ENCODE peak calls at places on chromosomes 6 and 20, in eight cellular contexts. One of them, this sample, is unnamed.

GRCh38 chr6:42100029-42100901 is 42.2 kb downstream of the C6orf132 start:
- DNase-seq in OCI-LY7: no peak
- DNase-seq in cardiac fibroblast: peak; percentile 78
- DNase-seq in esophagus squamous epithelium: no peak
- DNase-seq in cardiac muscle cell: peak; percentile 69
- DNase-seq in epithelial cell of proximal tubule: no peak
- DNase-seq in CD8-positive, alpha-beta T cell: no peak
- DNase-seq in AG10803: peak; percentile 53
- DNase-seq in this sample: no peak

GRCh38 chr6:10555625-10556309 is 34.6 kb downstream of the GCNT2 start:
- DNase-seq in epithelial cell of proximal tubule: no peak
- DNase-seq in esophagus squamous epithelium: no peak
- DNase-seq in AG10803: peak; percentile 15
- DNase-seq in OCI-LY7: no peak
- DNase-seq in CD8-positive, alpha-beta T cell: no peak
- DNase-seq in cardiac fibroblast: peak; percentile 32
- DNase-seq in cardiac muscle cell: peak; percentile 24
- DNase-seq in this sample: peak; percentile 40

GRCh38 chr6:29014729-29015608 is 9.9 kb upstream of the ZNF311 start:
- DNase-seq in cardiac muscle cell: peak; percentile 7
- DNase-seq in CD8-positive, alpha-beta T cell: no peak
- DNase-seq in OCI-LY7: no peak
- DNase-seq in cardiac fibroblast: peak; percentile 11
- DNase-seq in epithelial cell of proximal tubule: no peak
- DNase-seq in esophagus squamous epithelium: no peak
- DNase-seq in AG10803: peak; percentile 3
- DNase-seq in this sample: no peak

GRCh38 chr6:89084954-89085353 is 4.4 kb downstream of the PNRC1 start:
- DNase-seq in AG10803: no peak
- DNase-seq in CD8-positive, alpha-beta T cell: no peak
- DNase-seq in OCI-LY7: no peak
- DNase-seq in esophagus squamous epithelium: no peak
- DNase-seq in cardiac muscle cell: peak; percentile 46
- DNase-seq in cardiac fibroblast: peak; percentile 48
- DNase-seq in epithelial cell of proximal tubule: no peak
- DNase-seq in this sample: no peak

GRCh38 chr6:119536666-119537065 is 187.1 kb upstream of the MAN1A1 start:
- DNase-seq in cardiac fibroblast: no peak
- DNase-seq in esophagus squamous epithelium: no peak
- DNase-seq in AG10803: no peak
- DNase-seq in cardiac muscle cell: no peak
- DNase-seq in epithelial cell of proximal tubule: no peak
- DNase-seq in CD8-positive, alpha-beta T cell: no peak
- DNase-seq in OCI-LY7: no peak
- DNase-seq in this sample: no peak

GRCh38 chr20:63267681-63268080 is 4.9 kb upstream of the ARFGAP1 start:
- DNase-seq in cardiac fibroblast: no peak
- DNase-seq in epithelial cell of proximal tubule: no peak
- DNase-seq in AG10803: no peak
- DNase-seq in CD8-positive, alpha-beta T cell: no peak
- DNase-seq in OCI-LY7: no peak
- DNase-seq in cardiac muscle cell: no peak
- DNase-seq in esophagus squamous epithelium: no peak
- DNase-seq in this sample: no peak

GRCh38 chr6:166308769-166309589 is 787 bp upstream of the PRR18 start:
- DNase-seq in CD8-positive, alpha-beta T cell: no peak
- DNase-seq in OCI-LY7: no peak
- DNase-seq in epithelial cell of proximal tubule: no peak
- DNase-seq in AG10803: no peak
- DNase-seq in cardiac muscle cell: no peak
- DNase-seq in cardiac fibroblast: no peak
- DNase-seq in esophagus squamous epithelium: no peak
- DNase-seq in this sample: no peak

GRCh38 chr6:47476794-47477496 is 644 bp upstream of the CD2AP start:
- DNase-seq in AG10803: no peak
- DNase-seq in cardiac muscle cell: no peak
- DNase-seq in epithelial cell of proximal tubule: no peak
- DNase-seq in OCI-LY7: peak; percentile 46
- DNase-seq in esophagus squamous epithelium: no peak
- DNase-seq in cardiac fibroblast: no peak
- DNase-seq in CD8-positive, alpha-beta T cell: no peak
- DNase-seq in this sample: no peak

GRCh38 chr20:38799248-38799647 is 6.2 kb upstream of the PPP1R16B start:
- DNase-seq in cardiac muscle cell: no peak
- DNase-seq in cardiac fibroblast: no peak
- DNase-seq in epithelial cell of proximal tubule: no peak
- DNase-seq in AG10803: no peak
- DNase-seq in CD8-positive, alpha-beta T cell: no peak
- DNase-seq in OCI-LY7: no peak
- DNase-seq in esophagus squamous epithelium: no peak
- DNase-seq in this sample: no peak

GRCh38 chr6:56947931-56948330 is 7.0 kb upstream of the BEND6 start:
- DNase-seq in OCI-LY7: no peak
- DNase-seq in AG10803: no peak
- DNase-seq in esophagus squamous epithelium: no peak
- DNase-seq in epithelial cell of proximal tubule: no peak
- DNase-seq in cardiac muscle cell: no peak
- DNase-seq in cardiac fibroblast: no peak
- DNase-seq in CD8-positive, alpha-beta T cell: no peak
- DNase-seq in this sample: no peak

GRCh38 chr6:46947497-46947896 is 25.8 kb upstream of the ADGRF5 start:
- DNase-seq in cardiac fibroblast: no peak
- DNase-seq in esophagus squamous epithelium: no peak
- DNase-seq in CD8-positive, alpha-beta T cell: no peak
- DNase-seq in AG10803: no peak
- DNase-seq in epithelial cell of proximal tubule: no peak
- DNase-seq in OCI-LY7: no peak
- DNase-seq in cardiac muscle cell: no peak
- DNase-seq in this sample: no peak

GRCh38 chr6:28867078-28867414 is 56.7 kb downstream of the TRIM27 start:
- DNase-seq in cardiac fibroblast: peak; percentile 9
- DNase-seq in OCI-LY7: no peak
- DNase-seq in AG10803: peak; percentile 3
- DNase-seq in CD8-positive, alpha-beta T cell: peak; percentile 59
- DNase-seq in epithelial cell of proximal tubule: no peak
- DNase-seq in cardiac muscle cell: peak; percentile 33
- DNase-seq in esophagus squamous epithelium: no peak
- DNase-seq in this sample: no peak

GRCh38 chr6:26575494-26575939 is 21.2 kb upstream of the ABT1 start:
- DNase-seq in AG10803: no peak
- DNase-seq in CD8-positive, alpha-beta T cell: no peak
- DNase-seq in OCI-LY7: no peak
- DNase-seq in cardiac muscle cell: peak; percentile 34
- DNase-seq in cardiac fibroblast: peak; percentile 33
- DNase-seq in epithelial cell of proximal tubule: no peak
- DNase-seq in esophagus squamous epithelium: no peak
- DNase-seq in this sample: no peak

GRCh38 chr20:61840661-61841455 is 224.8 kb downstream of the TAF4 start:
- DNase-seq in CD8-positive, alpha-beta T cell: no peak
- DNase-seq in cardiac fibroblast: no peak
- DNase-seq in OCI-LY7: no peak
- DNase-seq in AG10803: no peak
- DNase-seq in esophagus squamous epithelium: no peak
- DNase-seq in cardiac muscle cell: no peak
- DNase-seq in epithelial cell of proximal tubule: no peak
- DNase-seq in this sample: no peak

GRCh38 chr6:5518936-5519491 is 257.7 kb downstream of the FARS2 start:
- DNase-seq in OCI-LY7: no peak
- DNase-seq in esophagus squamous epithelium: no peak
- DNase-seq in cardiac fibroblast: no peak
- DNase-seq in cardiac muscle cell: no peak
- DNase-seq in CD8-positive, alpha-beta T cell: no peak
- DNase-seq in epithelial cell of proximal tubule: no peak
- DNase-seq in AG10803: no peak
- DNase-seq in this sample: no peak

DNA sequence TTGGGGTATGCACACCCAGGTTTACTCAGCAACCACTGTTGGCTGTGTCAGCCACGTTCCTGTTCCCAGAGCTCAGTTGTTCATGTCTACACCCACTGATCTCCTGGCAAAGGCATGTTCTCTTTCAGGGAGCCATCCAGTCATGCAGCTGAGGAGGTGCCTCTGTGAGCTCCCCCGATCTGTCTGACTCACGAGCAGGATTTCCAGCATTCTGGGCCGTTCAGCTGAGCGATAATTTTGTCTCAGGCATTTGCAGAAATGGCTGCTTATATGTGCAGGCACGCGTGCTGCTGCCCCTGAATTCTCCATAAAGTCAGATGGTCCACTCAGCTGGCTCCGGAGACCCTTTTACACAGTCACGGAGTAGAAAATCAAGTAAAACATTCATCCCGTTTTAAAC is 78.4 kb upstream of the IYD start:
- DNase-seq in cardiac muscle cell: peak; percentile 54
- DNase-seq in CD8-positive, alpha-beta T cell: no peak
- DNase-seq in AG10803: peak; percentile 54
- DNase-seq in epithelial cell of proximal tubule: no peak
- DNase-seq in esophagus squamous epithelium: no peak
- DNase-seq in cardiac fibroblast: peak; percentile 50
- DNase-seq in OCI-LY7: no peak
- DNase-seq in this sample: peak; percentile 77
- TF ChIP-seq CTCF in cardiac muscle cell: no peak
- TF ChIP-seq CTCF in CD8-positive, alpha-beta T cell: no peak
- TF ChIP-seq CTCF in AG10803: no peak
- TF ChIP-seq CTCF in epithelial cell of proximal tubule: no peak
- TF ChIP-seq CTCF in esophagus squamous epithelium: no peak
- TF ChIP-seq CTCF in cardiac fibroblast: no peak
- TF ChIP-seq CTCF in OCI-LY7: no peak
- TF ChIP-seq CTCF in this sample: no peak

GRCh38 chr20:10656270-10656669 is 17.5 kb downstream of the JAG1 start:
- DNase-seq in CD8-positive, alpha-beta T cell: no peak
- DNase-seq in OCI-LY7: no peak
- DNase-seq in cardiac muscle cell: no peak
- DNase-seq in epithelial cell of proximal tubule: no peak
- DNase-seq in AG10803: no peak
- DNase-seq in esophagus squamous epithelium: no peak
- DNase-seq in cardiac fibroblast: no peak
- DNase-seq in this sample: no peak

GRCh38 chr20:10655723-10656122 is 18.1 kb downstream of the JAG1 start:
- DNase-seq in cardiac fibroblast: no peak
- DNase-seq in OCI-LY7: no peak
- DNase-seq in CD8-positive, alpha-beta T cell: no peak
- DNase-seq in esophagus squamous epithelium: no peak
- DNase-seq in epithelial cell of proximal tubule: no peak
- DNase-seq in AG10803: no peak
- DNase-seq in cardiac muscle cell: no peak
- DNase-seq in this sample: no peak

GRCh38 chr20:10652660-10653191 is 21.1 kb downstream of the JAG1 start:
- DNase-seq in OCI-LY7: no peak
- DNase-seq in AG10803: no peak
- DNase-seq in cardiac fibroblast: no peak
- DNase-seq in CD8-positive, alpha-beta T cell: no peak
- DNase-seq in cardiac muscle cell: no peak
- DNase-seq in esophagus squamous epithelium: no peak
- DNase-seq in epithelial cell of proximal tubule: no peak
- DNase-seq in this sample: no peak

GRCh38 chr20:10653593-10654288 is 20.1 kb downstream of the JAG1 start:
- DNase-seq in cardiac fibroblast: peak; percentile 76
- DNase-seq in OCI-LY7: no peak
- DNase-seq in AG10803: peak; percentile 84
- DNase-seq in esophagus squamous epithelium: no peak
- DNase-seq in CD8-positive, alpha-beta T cell: no peak
- DNase-seq in cardiac muscle cell: peak; percentile 79
- DNase-seq in epithelial cell of proximal tubule: no peak
- DNase-seq in this sample: peak; percentile 92

DNA sequence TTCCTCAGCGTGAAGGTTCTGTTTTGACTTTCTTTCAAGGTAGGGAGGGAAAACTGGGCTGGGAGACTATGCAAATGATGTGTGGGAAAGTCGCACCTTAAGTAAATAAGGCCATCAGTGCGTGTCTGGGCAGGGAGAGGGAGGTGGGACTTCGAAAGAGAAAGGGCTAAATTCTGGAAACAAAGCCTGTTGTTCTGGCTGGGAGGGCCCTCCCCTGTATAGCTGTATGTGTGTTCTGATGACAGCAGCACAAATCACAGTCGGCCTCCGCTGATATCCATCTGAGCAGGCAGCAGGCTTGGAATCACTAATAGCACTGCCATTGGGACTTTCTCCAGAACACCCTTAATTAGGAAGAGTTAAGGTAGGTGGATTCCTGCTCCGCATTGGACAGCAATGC is 19.2 kb downstream of the JAG1 start:
- DNase-seq in OCI-LY7: no peak
- DNase-seq in AG10803: no peak
- DNase-seq in cardiac fibroblast: no peak
- DNase-seq in cardiac muscle cell: no peak
- DNase-seq in epithelial cell of proximal tubule: no peak
- DNase-seq in CD8-positive, alpha-beta T cell: no peak
- DNase-seq in esophagus squamous epithelium: no peak
- DNase-seq in this sample: no peak
- H3K4me3 ChIP-seq in OCI-LY7: no peak overlapping the region
- H3K4me3 ChIP-seq in AG10803: no peak overlapping the region
- H3K4me3 ChIP-seq in cardiac fibroblast: no peak overlapping the region
- H3K4me3 ChIP-seq in cardiac muscle cell: no peak overlapping the region
- H3K4me3 ChIP-seq in epithelial cell of proximal tubule: no peak overlapping the region
- H3K4me3 ChIP-seq in CD8-positive, alpha-beta T cell: no peak overlapping the region
- H3K4me3 ChIP-seq in esophagus squamous epithelium: no peak overlapping the region
- H3K4me3 ChIP-seq in this sample: no peak overlapping the region

GRCh38 chr6:18155864-18156396 is 708 bp downstream of the KDM1B start:
- DNase-seq in epithelial cell of proximal tubule: no peak
- DNase-seq in AG10803: peak; percentile 18
- DNase-seq in OCI-LY7: peak; percentile 91
- DNase-seq in esophagus squamous epithelium: peak; percentile 41
- DNase-seq in cardiac fibroblast: peak; percentile 26
- DNase-seq in cardiac muscle cell: peak; percentile 31
- DNase-seq in CD8-positive, alpha-beta T cell: no peak
- DNase-seq in this sample: peak; percentile 32
- TF ChIP-seq CTCF in epithelial cell of proximal tubule: peak; percentile 44
- TF ChIP-seq CTCF in AG10803: peak; percentile 40
- TF ChIP-seq CTCF in OCI-LY7: peak; percentile 62
- TF ChIP-seq CTCF in esophagus squamous epithelium: peak; percentile 45
- TF ChIP-seq CTCF in cardiac fibroblast: peak; percentile 35
- TF ChIP-seq CTCF in cardiac muscle cell: peak; percentile 35
- TF ChIP-seq CTCF in CD8-positive, alpha-beta T cell: no peak
- TF ChIP-seq CTCF in this sample: peak; percentile 57

GRCh38 chr6:71887744-71888115 is 1.4 kb downstream of the RIMS1 start:
- DNase-seq in epithelial cell of proximal tubule: no peak
- DNase-seq in CD8-positive, alpha-beta T cell: no peak
- DNase-seq in cardiac fibroblast: no peak
- DNase-seq in cardiac muscle cell: no peak
- DNase-seq in AG10803: no peak
- DNase-seq in esophagus squamous epithelium: no peak
- DNase-seq in OCI-LY7: no peak
- DNase-seq in this sample: no peak

GRCh38 chr6:71889366-71889765 is 3.0 kb downstream of the RIMS1 start:
- DNase-seq in esophagus squamous epithelium: no peak
- DNase-seq in CD8-positive, alpha-beta T cell: no peak
- DNase-seq in cardiac muscle cell: no peak
- DNase-seq in OCI-LY7: no peak
- DNase-seq in AG10803: no peak
- DNase-seq in cardiac fibroblast: no peak
- DNase-seq in epithelial cell of proximal tubule: no peak
- DNase-seq in this sample: no peak

GRCh38 chr6:71887006-71887743 is 825 bp downstream of the RIMS1 start:
- DNase-seq in cardiac fibroblast: no peak
- DNase-seq in CD8-positive, alpha-beta T cell: no peak
- DNase-seq in esophagus squamous epithelium: no peak
- DNase-seq in epithelial cell of proximal tubule: no peak
- DNase-seq in cardiac muscle cell: peak; percentile 0
- DNase-seq in AG10803: no peak
- DNase-seq in OCI-LY7: no peak
- DNase-seq in this sample: no peak

GRCh38 chr6:71886184-71887005 is at the start of gene RIMS1:
- DNase-seq in AG10803: peak; percentile 33
- DNase-seq in esophagus squamous epithelium: no peak
- DNase-seq in epithelial cell of proximal tubule: no peak
- DNase-seq in OCI-LY7: no peak
- DNase-seq in cardiac fibroblast: peak; percentile 18
- DNase-seq in CD8-positive, alpha-beta T cell: no peak
- DNase-seq in cardiac muscle cell: peak; percentile 26
- DNase-seq in this sample: no peak

GRCh38 chr6:71888720-71889340 is 2.5 kb downstream of the RIMS1 start:
- DNase-seq in esophagus squamous epithelium: no peak
- DNase-seq in cardiac muscle cell: no peak
- DNase-seq in epithelial cell of proximal tubule: no peak
- DNase-seq in cardiac fibroblast: no peak
- DNase-seq in OCI-LY7: no peak
- DNase-seq in AG10803: no peak
- DNase-seq in CD8-positive, alpha-beta T cell: no peak
- DNase-seq in this sample: no peak
- H3K4me3 ChIP-seq in esophagus squamous epithelium: no peak overlapping the region
- H3K4me3 ChIP-seq in cardiac muscle cell: no peak overlapping the region
- H3K4me3 ChIP-seq in epithelial cell of proximal tubule: no peak overlapping the region
- H3K4me3 ChIP-seq in cardiac fibroblast: no peak overlapping the region
- H3K4me3 ChIP-seq in OCI-LY7: no peak overlapping the region
- H3K4me3 ChIP-seq in AG10803: peak overlapping the region; percentile 62
- H3K4me3 ChIP-seq in CD8-positive, alpha-beta T cell: no peak overlapping the region
- H3K4me3 ChIP-seq in this sample: no peak overlapping the region